ENCODE peak calls at places on chromosomes 1 and 21, in seven cellular contexts. L is CD8-positive, alpha-beta memory T cell; B is right lobe of liver; H is left cardiac atrium; M is posterior cingulate gyrus; P is right atrium auricular region; O is upper lobe of right lung. Q is an unnamed sample.

GRCh38 chr1:58477390-58477789 is 69.1 kb downstream of the OMA1 start:
- DNase-seq in L (no peak), B (no peak), H (no peak), M (no peak), P (no peak), O (no peak), Q (no peak)

GRCh38 chr1:160206421-160207117 is 1.4 kb downstream of the PEA15 start:
- DNase-seq in L (no peak), B (no peak), H (no peak), M (no peak), P (peak; percentile 56), O (no peak), Q (no peak)

GRCh38 chr1:61757945-61758344 is 15.7 kb downstream of the PATJ start:
- DNase-seq in L (no peak), B (no peak), H (no peak), M (no peak), P (no peak), O (no peak), Q (no peak)

GRCh38 chr1:32651461-32652073 is 559 bp downstream of the RBBP4 start:
- DNase-seq in L (no peak), B (no peak), H (no peak), M (no peak), P (no peak), O (no peak), Q (no peak)

GRCh38 chr1:81430955-81431646 is 369.6 kb upstream of the ADGRL2 start:
- DNase-seq in L (no peak), B (no peak), H (no peak), M (no peak), P (no peak), O (no peak), Q (no peak)

GRCh38 chr1:21292991-21293536 is 2.8 kb upstream of the ECE1 start:
- DNase-seq in L (peak; percentile 66), B (no peak), H (no peak), M (no peak), P (no peak), O (no peak), Q (no peak)

GRCh38 chr1:6727535-6727934 is 25.9 kb upstream of the DNAJC11 start:
- DNase-seq in L (peak; percentile 36), B (no peak), H (peak; percentile 38), M (no peak), P (no peak), O (peak; percentile 71), Q (peak; percentile 49)

GRCh38 chr1:41919764-41920397 is 1.2 kb upstream of the HIVEP3 start:
- DNase-seq in L (peak; percentile 73), B (peak; percentile 54), H (peak; percentile 65), M (peak; percentile 70), P (peak; percentile 78), O (no peak), Q (no peak)

GRCh38 chr1:50110084-50110615 is 1.4 kb downstream of the ELAVL4 start:
- DNase-seq in L (no peak), B (no peak), H (no peak), M (no peak), P (no peak), O (no peak), Q (no peak)

GRCh38 chr21:28827422-28827821 is 165.3 kb downstream of the LTN1 start:
- DNase-seq in L (no peak), B (no peak), H (no peak), M (no peak), P (no peak), O (no peak), Q (no peak)